ENCODE peak calls at places on chromosomes 5 and 9, in ten cellular contexts. B, A, C, R, U, K, H, O, Q and M are unnamed samples. For H3K4me1, the result is how much of the 10 kb centered on the place peaks cover.

GRCh38 chr5:178442361-178443256 is 147.6 kb downstream of the COL23A1 start:
- DNase-seq in R (no peak), H (no peak), A (no peak), U (no peak), B (no peak), O (no peak), Q (peak), K (no peak), C (no peak), M (no peak)

GRCh38 chr9:69018688-69019087 is 4.8 kb upstream of the PRKACG start:
- DNase-seq in Q (no peak), H (no peak), C (no peak), O (no peak), A (no peak), R (no peak), K (no peak), U (no peak), B (no peak), M (no peak)

GRCh38 chr5:123880875-123881274 is 368.9 kb downstream of the CSNK1G3 start:
- DNase-seq in O (no peak), C (no peak), U (no peak), A (no peak), K (no peak), R (no peak), B (no peak), Q (no peak), H (no peak), M (no peak)

GRCh38 chr5:103035701-103036100 is 84.2 kb downstream of the GIN1 start:
- DNase-seq in R (no peak), U (peak), A (no peak), H (no peak), O (no peak), K (no peak), Q (no peak), B (no peak), C (no peak), M (no peak)

GRCh38 chr9:36503172-36504153 is 69.2 kb upstream of the MELK start:
- DNase-seq in B (no peak), O (no peak), K (no peak), U (no peak), H (no peak), Q (no peak), C (no peak), A (no peak), R (no peak), M (no peak)

GRCh38 chr5:16934123-16934522 is 2.0 kb downstream of the MYO10 start:
- DNase-seq in K (peak), R (peak), C (peak), A (peak), O (peak), B (peak), H (peak), U (peak), Q (peak), M (no peak)

GRCh38 chr5:176497852-176498251 is 39.4 kb downstream of the RNF44 start:
- DNase-seq in H (no peak), Q (no peak), C (no peak), A (no peak), B (no peak), K (no peak), U (peak), O (no peak), R (no peak), M (no peak)

GRCh38 chr5:54988218-54988617 is 2.8 kb upstream of the ESM1 start:
- DNase-seq in A (no peak), O (no peak), R (no peak), C (no peak), Q (no peak), U (no peak), B (no peak), K (no peak), H (no peak), M (no peak)

GRCh38 chr9:129103595-129103965 is 7.0 kb downstream of the CRAT start:
- DNase-seq in B (no peak), K (no peak), O (no peak), R (no peak), A (no peak), Q (no peak), U (no peak), H (no peak), C (no peak), M (no peak)

GRCh38 chr5:55711531-55712022 is 547 bp downstream of the SLC38A9 start:
- DNase-seq in R (no peak), H (no peak), C (no peak), O (peak), U (peak), K (no peak), Q (no peak), B (no peak), A (no peak), M (no peak)

GRCh38 chr5:55484531-55484930 is 50.2 kb downstream of the PLPP1 start:
- DNase-seq in K (no peak), B (no peak), H (no peak), Q (peak), C (no peak), R (no peak), U (no peak), O (no peak), A (no peak), M (no peak)

GRCh38 chr5:112583166-112583565 is 154.5 kb upstream of the APC start:
- DNase-seq in A (no peak), O (no peak), R (no peak), U (no peak), K (no peak), C (no peak), H (no peak), B (no peak), Q (no peak), M (no peak)

GRCh38 chr5:55003432-55004065 is 18.2 kb upstream of the ESM1 start:
- DNase-seq in A (no peak), C (no peak), O (no peak), H (no peak), K (no peak), R (no peak), U (peak), B (no peak), Q (no peak), M (no peak)

GRCh38 chr5:143701476-143701875 is 110.5 kb upstream of the HMHB1 start:
- DNase-seq in A (no peak), C (no peak), Q (no peak), O (no peak), K (no peak), H (no peak), R (no peak), U (no peak), B (no peak), M (no peak)

GRCh38 chr5:94154672-94155071 is 413.3 kb upstream of the POU5F2 start:
- DNase-seq in U (no peak), A (no peak), O (no peak), H (no peak), K (no peak), C (no peak), B (no peak), R (no peak), Q (no peak), M (no peak)

GRCh38 chr5:133895979-133896378 is 72.4 kb downstream of the C5orf15 start:
- DNase-seq in R (no peak), H (no peak), O (no peak), C (no peak), U (no peak), K (no peak), A (no peak), B (no peak), Q (no peak), M (no peak)

GRCh38 chr5:116137544-116138378 is 52.9 kb downstream of the COMMD10 start:
- DNase-seq in K (peak), R (peak), C (no peak), O (no peak), H (no peak), B (no peak), A (no peak), U (peak), Q (no peak), M (no peak)

GRCh38 chr9:83070257-83070656 is 7.3 kb upstream of the RASEF start:
- DNase-seq in K (no peak), O (no peak), B (no peak), H (no peak), R (no peak), A (no peak), Q (no peak), C (no peak), U (peak), M (no peak)

GRCh38 chr5:61587120-61587519 is 255.1 kb downstream of the ZSWIM6 start:
- DNase-seq in Q (no peak), H (no peak), K (no peak), B (no peak), A (no peak), U (peak), C (no peak), O (no peak), R (no peak), M (no peak)

GRCh38 chr9:36292641-36293040 is 34.4 kb upstream of the GNE start:
- DNase-seq in A (no peak), O (no peak), B (no peak), Q (peak), C (no peak), R (no peak), H (no peak), U (no peak), K (no peak), M (no peak)

GRCh38 chr5:141634162-141634561 is 2.5 kb downstream of the HDAC3 start:
- DNase-seq in K (no peak), U (no peak), C (no peak), H (no peak), B (no peak), A (no peak), R (no peak), O (no peak), Q (no peak), M (no peak)

GRCh38 chr5:141714542-141715303 is 32.7 kb upstream of the ARAP3 start:
- DNase-seq in H (no peak), A (no peak), K (no peak), U (peak), O (no peak), Q (no peak), R (no peak), B (no peak), C (no peak), M (no peak)

GRCh38 chr9:131487621-131488031 is 15.1 kb upstream of the POMT1 start:
- DNase-seq in A (no peak), K (no peak), R (no peak), Q (no peak), B (no peak), U (no peak), O (no peak), C (no peak), H (no peak), M (no peak)

GRCh38 chr5:96432245-96433065 is 593 bp downstream of the PCSK1 start:
- DNase-seq in H (no peak), R (no peak), O (peak), A (peak), K (no peak), U (peak), Q (peak), B (no peak), C (no peak), M (no peak)

GRCh38 chr5:35213608-35214007 is 16.7 kb downstream of the PRLR start:
- DNase-seq in U (peak), C (no peak), R (no peak), O (no peak), Q (no peak), A (no peak), B (no peak), H (no peak), K (no peak), M (no peak)

GRCh38 chr5:9239071-9239470 is 306.8 kb downstream of the SEMA5A start:
- DNase-seq in O (no peak), U (peak), C (no peak), A (no peak), Q (no peak), R (no peak), H (no peak), B (no peak), K (no peak), M (no peak)

GRCh38 chr9:137406085-137406773 is 16.7 kb downstream of the EXD3 start:
- DNase-seq in K (no peak), R (no peak), U (no peak), A (no peak), O (no peak), H (no peak), Q (no peak), C (no peak), B (no peak), M (peak)

GRCh38 chr5:66171349-66172344 is 27.5 kb downstream of the SREK1 start:
- DNase-seq in Q (no peak), U (peak), R (peak), O (no peak), K (no peak), A (no peak), B (no peak), C (no peak), H (peak), M (no peak)

GRCh38 chr5:173970878-173971650 is 17.9 kb upstream of the C5orf47 start:
- DNase-seq in A (no peak), H (no peak), B (no peak), K (no peak), R (no peak), U (peak), C (no peak), O (no peak), Q (peak), M (no peak)

GRCh38 chr5:31346896-31347557 is 153.5 kb downstream of the CDH6 start:
- DNase-seq in A (no peak), U (peak), H (no peak), B (no peak), Q (no peak), C (no peak), O (no peak), R (no peak), K (no peak), M (no peak)

GRCh38 chr9:127973169-127974001 is 7.4 kb downstream of the EEIG1 start:
- DNase-seq in H (no peak), Q (peak), B (peak), K (no peak), U (no peak), A (no peak), R (no peak), C (peak), O (peak), M (peak)

GRCh38 chr5:158857376-158857775 is 242.3 kb downstream of the EBF1 start:
- DNase-seq in Q (no peak), C (no peak), A (no peak), U (no peak), K (no peak), B (no peak), O (no peak), R (no peak), H (no peak), M (no peak)
- H3K4me1 ChIP-seq in Q (under half), C (under half), A (half or more), U (under half), K (under half), B (under half), O (under half), R (under half), H (under half), M (under half)

GRCh38 chr9:110828148-110828730 is 159.6 kb downstream of the MUSK start:
- DNase-seq in K (no peak), A (no peak), B (no peak), C (peak), U (peak), Q (no peak), O (no peak), R (no peak), H (no peak), M (no peak)
- H3K27ac ChIP-seq in K (no peak), A (peak), B (peak), C (no peak), U (no peak), Q (no peak), O (no peak), R (no peak), H (no peak), M (no peak)

GRCh38 chr5:51389326-51389581 is 6.0 kb downstream of the ISL1 start:
- DNase-seq in O (no peak), Q (no peak), A (no peak), C (no peak), U (no peak), K (no peak), B (no peak), R (no peak), H (no peak), M (no peak)

GRCh38 chr5:51389582-51390463 is 6.6 kb downstream of the ISL1 start:
- DNase-seq in A (no peak), U (peak), B (no peak), K (no peak), R (no peak), C (no peak), H (no peak), Q (peak), O (no peak), M (no peak)

GRCh38 chr5:51386916-51387853 is 3.9 kb downstream of the ISL1 start:
- DNase-seq in B (peak), O (no peak), H (no peak), Q (peak), A (no peak), K (peak), R (no peak), U (no peak), C (no peak), M (no peak)

GRCh38 chr5:51388488-51389325 is 5.5 kb downstream of the ISL1 start:
- DNase-seq in O (no peak), C (no peak), R (no peak), H (no peak), Q (no peak), U (no peak), K (no peak), B (no peak), A (no peak), M (no peak)

DNA sequence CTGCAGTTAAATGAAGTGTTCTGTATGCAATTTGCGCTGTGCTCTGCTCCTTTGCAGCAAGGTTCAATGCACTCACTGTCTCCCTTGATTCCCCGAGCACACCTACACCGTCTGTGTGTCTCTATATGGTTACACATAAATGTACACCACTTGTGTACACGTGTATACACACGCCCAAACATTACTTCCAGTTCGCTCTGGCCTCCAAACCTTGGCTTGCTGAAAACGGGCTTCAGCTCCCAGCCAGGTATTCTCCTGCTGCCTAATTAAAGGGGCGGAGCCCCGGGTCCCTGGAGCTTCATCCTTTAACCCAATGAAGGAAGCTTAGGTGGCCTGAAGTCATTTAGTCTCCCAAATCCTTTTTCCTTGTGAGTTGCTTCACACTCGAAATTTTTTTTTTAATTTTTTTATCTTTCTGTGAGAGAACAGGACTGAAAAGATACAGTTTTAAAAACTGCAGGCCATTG is 4.6 kb downstream of the ISL1 start:
- DNase-seq in B (peak), K (no peak), O (no peak), Q (peak), H (no peak), C (no peak), U (no peak), R (no peak), A (no peak), M (no peak)
- H3K4me1 ChIP-seq in B (half or more), K (under half), O (under half), Q (under half), H (under half), C (under half), U (under half), R (under half), A (under half), M (under half)

GRCh38 chr5:80147119-80147815 is 108.6 kb downstream of the SERINC5 start:
- DNase-seq in O (no peak), K (no peak), H (no peak), Q (peak), A (no peak), B (no peak), U (no peak), R (no peak), C (no peak), M (no peak)

GRCh38 chr5:80150731-80151130 is 105.1 kb downstream of the SERINC5 start:
- DNase-seq in A (no peak), K (no peak), H (no peak), R (no peak), Q (no peak), B (no peak), U (no peak), C (no peak), O (no peak), M (no peak)

GRCh38 chr5:80151890-80152289 is 104.0 kb downstream of the SERINC5 start:
- DNase-seq in R (no peak), K (no peak), U (no peak), A (no peak), C (no peak), H (no peak), O (no peak), B (no peak), Q (no peak), M (no peak)

GRCh38 chr5:80146036-80146435 is 109.8 kb downstream of the SERINC5 start:
- DNase-seq in O (no peak), H (no peak), A (no peak), Q (peak), R (no peak), K (no peak), B (no peak), C (no peak), U (no peak), M (no peak)

GRCh38 chr5:80149161-80149609 is 106.7 kb downstream of the SERINC5 start:
- DNase-seq in H (no peak), K (no peak), R (no peak), O (no peak), A (no peak), Q (no peak), U (no peak), B (no peak), C (no peak), M (no peak)
- H3K27ac ChIP-seq in H (no peak), K (no peak), R (no peak), O (no peak), A (no peak), Q (peak), U (no peak), B (peak), C (no peak), M (no peak)

GRCh38 chr5:119356384-119357188 is 767 bp downstream of the TNFAIP8 start:
- DNase-seq in B (no peak), U (peak), O (no peak), H (no peak), R (no peak), A (no peak), K (no peak), Q (no peak), C (no peak), M (no peak)

GRCh38 chr5:119355636-119356383 is at the start of gene TNFAIP8:
- DNase-seq in O (peak), B (peak), C (peak), A (peak), R (no peak), Q (peak), H (peak), U (peak), K (peak), M (peak)

GRCh38 chr5:119357815-119358559 is 2.2 kb downstream of the TNFAIP8 start:
- DNase-seq in A (no peak), U (no peak), H (no peak), O (no peak), Q (no peak), C (no peak), R (no peak), B (no peak), K (no peak), M (no peak)

GRCh38 chr5:119358901-119359603 is 3.2 kb downstream of the TNFAIP8 start:
- DNase-seq in U (no peak), K (no peak), Q (no peak), A (no peak), O (no peak), H (no peak), C (no peak), B (no peak), R (no peak), M (no peak)

GRCh38 chr5:119357309-119357708 is 1.5 kb downstream of the TNFAIP8 start:
- DNase-seq in C (no peak), O (no peak), A (no peak), K (no peak), R (no peak), H (no peak), Q (no peak), U (no peak), B (no peak), M (no peak)
- H3K4me1 ChIP-seq in C (under half), O (under half), A (half or more), K (under half), R (under half), H (under half), Q (under half), U (under half), B (half or more), M (under half)